ENCODE peak calls at places on chromosome 19, in seven cellular contexts. D, K, T, B, E, G and H are unnamed samples.
A peak's percentile ranks its signal among the peaks of the same experiment; 100 is the strongest.

GRCh38 chr19:16446108-16447014 is 25.4 kb downstream of the EPS15L1 start:
- ATAC-seq in G (no peak), B (no peak), D (peak; percentile 9), K (peak; percentile 71), T (no peak), E (no peak), H (peak; percentile 71)

GRCh38 chr19:43754312-43754561 is 525 bp downstream of the SMG9 start:
- ATAC-seq in E (no peak), K (no peak), G (no peak), B (no peak), T (no peak), D (no peak), H (no peak)

GRCh38 chr19:18280247-18281081 is 958 bp downstream of the JUND start:
- ATAC-seq in K (peak; percentile 51), D (peak; percentile 49), T (peak; percentile 35), B (peak; percentile 5), G (peak; percentile 38), E (peak; percentile 64), H (peak; percentile 66)

GRCh38 chr19:3176715-3177501 is 1.7 kb upstream of the S1PR4 start:
- ATAC-seq in B (peak; percentile 61), T (peak; percentile 69), K (peak; percentile 5), E (peak; percentile 91), G (peak; percentile 76), D (peak; percentile 92), H (no peak)

GRCh38 chr19:4369109-4369887 is 25.9 kb downstream of the MPND start:
- ATAC-seq in G (peak; percentile 85), T (peak; percentile 72), K (peak; percentile 85), D (peak; percentile 89), E (peak; percentile 63), B (peak; percentile 65), H (peak; percentile 83)

GRCh38 chr19:38318595-38319142 is 976 bp upstream of the KCNK6 start:
- ATAC-seq in K (no peak), T (no peak), E (no peak), B (no peak), D (no peak), G (no peak), H (no peak)

GRCh38 chr19:18475004-18475453 is 37.1 kb upstream of the ISYNA1 start:
- ATAC-seq in D (no peak), B (peak; percentile 74), T (peak; percentile 61), K (no peak), E (no peak), G (peak; percentile 36), H (no peak)

GRCh38 chr19:28670894-28671293 is 542.1 kb downstream of the UQCRFS1 start:
- ATAC-seq in E (no peak), T (no peak), D (no peak), K (no peak), G (no peak), B (no peak), H (no peak)

GRCh38 chr19:54937926-54938325 is 9.4 kb downstream of the NLRP7 start:
- ATAC-seq in E (no peak), B (no peak), G (no peak), K (peak; percentile 79), D (no peak), T (no peak), H (peak; percentile 84)

GRCh38 chr19:35211545-35212230 is 16.9 kb downstream of the FAM187B start:
- ATAC-seq in B (peak; percentile 61), E (peak; percentile 68), G (peak; percentile 56), D (peak; percentile 13), T (peak; percentile 61), K (no peak), H (peak; percentile 39)

GRCh38 chr19:48308695-48309586 is 16.4 kb upstream of the EMP3 start:
- ATAC-seq in K (peak; percentile 64), D (no peak), T (no peak), G (no peak), B (no peak), E (peak; percentile 27), H (no peak)

GRCh38 chr19:46571495-46571894 is 29.6 kb upstream of the CALM3 start:
- ATAC-seq in T (no peak), B (no peak), K (peak; percentile 34), D (no peak), E (no peak), G (peak; percentile 27), H (no peak)

GRCh38 chr19:11673608-11674041 is 65.1 kb downstream of the ZNF823 start:
- ATAC-seq in K (no peak), E (peak; percentile 87), D (peak; percentile 97), B (peak; percentile 67), G (peak; percentile 74), T (peak; percentile 36), H (no peak)

GRCh38 chr19:45069056-45069455 is 7.2 kb downstream of the ZNF296 start:
- ATAC-seq in G (peak; percentile 80), B (no peak), K (peak; percentile 42), D (peak; percentile 48), E (no peak), T (no peak), H (no peak)

GRCh38 chr19:12880551-12881171 is 588 bp downstream of the DNASE2 start:
- ATAC-seq in G (peak; percentile 16), D (peak; percentile 31), T (peak; percentile 11), E (peak; percentile 11), K (peak; percentile 49), B (peak; percentile 11), H (peak; percentile 51)

GRCh38 chr19:16661480-16662034 is 618 bp downstream of the TMEM38A start:
- ATAC-seq in D (no peak), B (no peak), T (no peak), G (no peak), K (peak; percentile 30), E (no peak), H (no peak)

GRCh38 chr19:38674388-38675133 is 27.1 kb downstream of the ACTN4 start:
- ATAC-seq in G (no peak), B (no peak), E (peak; percentile 28), K (peak; percentile 66), D (no peak), T (no peak), H (peak; percentile 69)

GRCh38 chr19:281992-282391 is 9.2 kb downstream of the PLPP2 start:
- ATAC-seq in T (no peak), B (no peak), E (no peak), D (no peak), G (peak; percentile 49), K (no peak), H (no peak)

GRCh38 chr19:633786-634639 is 676 bp upstream of the POLRMT start:
- ATAC-seq in D (peak; percentile 4), K (no peak), T (no peak), G (no peak), E (no peak), B (no peak), H (no peak)

GRCh38 chr19:3451451-3451866 is 28.9 kb downstream of the SMIM24 start:
- ATAC-seq in G (no peak), K (no peak), B (no peak), E (no peak), D (no peak), T (no peak), H (no peak)